ENCODE peak calls at places on chromosomes 7 and 10, in five cellular contexts. V is HepG2, E is A549, B is K562, A is H1. D is an unnamed sample.

GRCh38 chr7:130444230-130444629 is 3.4 kb upstream of the CEP41 start:
- DNase-seq in A (no peak), E (no peak), V (no peak), B (no peak), D (peak; percentile 63)

GRCh38 chr10:100819424-100819823 is 74.0 kb downstream of the PAX2 start:
- DNase-seq in B (no peak), A (no peak), V (no peak), E (no peak), D (no peak)

GRCh38 chr7:7795736-7796135 is 77.3 kb upstream of the RPA3 start:
- DNase-seq in B (no peak), V (peak; percentile 9), E (peak; percentile 9), A (no peak), D (peak; percentile 79)

GRCh38 chr7:140638311-140638791 is 2.3 kb downstream of the DENND2A start:
- DNase-seq in A (no peak), V (no peak), E (no peak), B (no peak), D (peak; percentile 82)

GRCh38 chr7:95470452-95470851 is 15.3 kb upstream of the ASB4 start:
- DNase-seq in A (no peak), E (peak; percentile 41), B (peak; percentile 14), V (peak; percentile 82), D (peak; percentile 16)

GRCh38 chr10:36114913-36115312 is 472.8 kb upstream of the FZD8 start:
- DNase-seq in E (no peak), V (no peak), A (no peak), B (no peak), D (peak; percentile 84)

GRCh38 chr10:89954787-89955566 is 253.6 kb downstream of the KIF20B start:
- DNase-seq in B (no peak), A (no peak), E (no peak), V (no peak), D (no peak)

GRCh38 chr10:103859161-103860141 is 4.1 kb upstream of the SH3PXD2A start:
- DNase-seq in E (peak; percentile 69), B (peak; percentile 49), V (peak; percentile 72), A (peak; percentile 46), D (peak; percentile 74)

GRCh38 chr10:110241841-110242240 is 34.4 kb downstream of the MXI1 start:
- DNase-seq in B (no peak), A (no peak), V (no peak), E (no peak), D (no peak)

GRCh38 chr10:18400201-18400910 is 251.0 kb downstream of the NSUN6 start:
- DNase-seq in A (no peak), B (peak; percentile 11), V (peak; percentile 5), E (no peak), D (peak; percentile 3)

GRCh38 chr10:5552376-5553321 is 27.9 kb downstream of the CALML3 start:
- DNase-seq in V (no peak), E (no peak), B (no peak), A (no peak), D (no peak)

GRCh38 chr10:5549462-5550249 is 24.9 kb downstream of the CALML3 start:
- DNase-seq in A (no peak), B (no peak), V (no peak), E (no peak), D (no peak)

GRCh38 chr10:5550250-5550545 is 25.4 kb downstream of the CALML3 start:
- DNase-seq in A (no peak), E (no peak), V (no peak), B (no peak), D (no peak)

GRCh38 chr10:5551531-5552375 is 27.0 kb downstream of the CALML3 start:
- DNase-seq in V (no peak), B (peak; percentile 67), E (no peak), A (no peak), D (peak; percentile 47)

GRCh38 chr10:5550621-5551530 is 26.1 kb downstream of the CALML3 start:
- DNase-seq in A (no peak), V (no peak), E (no peak), B (no peak), D (peak; percentile 53)
- TF ChIP-seq MAFK in A (no peak), V (no peak), E (no peak), B (no peak), D (no peak)

DNA sequence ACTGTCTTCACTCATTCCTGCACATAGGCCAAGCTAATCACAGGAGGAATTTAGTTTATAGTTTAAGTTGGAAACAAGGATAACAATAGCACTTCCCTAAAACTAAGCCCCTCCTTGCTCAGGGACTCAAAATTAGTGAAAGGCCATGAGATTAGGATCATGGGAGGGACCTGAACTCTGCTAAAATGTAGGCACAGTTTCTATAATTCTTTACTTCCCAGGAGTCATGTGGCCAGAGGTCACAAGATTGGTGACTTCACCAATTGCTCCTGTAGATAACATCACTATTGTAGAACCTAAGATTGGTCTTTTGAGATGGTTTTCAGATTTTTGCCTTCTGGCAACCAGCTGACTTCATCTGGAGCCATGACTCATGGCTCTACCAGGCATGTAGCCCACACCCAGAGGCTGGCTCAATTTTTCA is 14.8 kb upstream of the UPP1 start:
- DNase-seq in V (no peak), A (no peak), B (no peak), E (no peak), D (peak; percentile 32)
- TF ChIP-seq MAFK in V (no peak), A (no peak), B (no peak), E (no peak), D (no peak)

GRCh38 chr10:10661176-10661575 is 356.5 kb upstream of the CELF2 start:
- DNase-seq in E (no peak), V (no peak), B (no peak), A (no peak), D (peak; percentile 81)
- TF ChIP-seq MAFK in E (no peak), V (no peak), B (no peak), A (no peak), D (peak; percentile 45)

DNA sequence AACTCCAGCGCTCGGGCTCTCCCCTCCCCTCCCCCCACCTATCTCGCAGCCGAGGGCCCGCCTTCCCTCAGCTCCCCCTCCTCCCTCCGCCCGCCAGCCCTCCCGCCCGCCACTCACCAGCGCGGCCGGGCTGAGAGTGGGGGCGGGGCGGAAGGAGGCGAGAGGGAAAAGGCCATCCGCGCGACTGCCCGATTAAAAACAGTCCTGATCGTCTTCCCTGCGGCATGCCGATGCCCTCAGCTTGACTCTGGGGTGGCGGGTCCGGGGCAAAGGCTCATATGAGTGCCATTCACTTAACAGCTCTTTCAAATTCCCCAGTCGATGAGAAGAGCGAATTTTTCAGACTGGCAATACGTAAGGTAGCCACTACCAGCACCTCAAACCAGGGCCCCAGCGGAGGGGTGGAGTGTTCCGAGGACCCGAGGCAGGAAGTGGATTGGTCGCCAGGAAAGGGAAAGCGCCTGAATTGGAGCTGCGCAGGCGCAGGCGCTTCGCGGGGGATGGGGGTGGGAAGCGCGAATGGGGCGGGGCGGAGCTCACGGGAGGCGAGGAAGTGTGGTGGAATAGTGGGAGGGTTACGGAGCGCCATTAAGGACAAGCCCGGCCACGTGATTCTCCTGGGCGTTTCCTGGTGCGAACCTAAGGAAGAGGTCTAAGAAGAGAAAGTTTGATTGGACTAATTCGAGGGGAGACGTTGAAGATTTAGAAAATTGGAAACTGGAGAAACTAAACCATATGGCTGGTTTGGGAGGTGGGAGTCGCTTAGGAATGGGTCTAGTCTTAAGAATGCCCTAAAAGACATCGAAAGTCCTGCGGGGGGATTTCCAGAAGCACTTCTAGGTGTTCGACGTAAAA is at the start of gene UPF2:
- DNase-seq in A (peak; percentile 97), B (peak; percentile 99), E (peak; percentile 98), V (peak; percentile 96), D (peak; percentile 98)
- TF ChIP-seq MAFK in A (no peak), B (no peak), E (no peak), V (no peak), D (no peak)

GRCh38 chr10:80473692-80474596 is 19.8 kb downstream of the TSPAN14 start:
- DNase-seq in A (no peak), V (no peak), E (no peak), B (no peak), D (peak; percentile 34)

GRCh38 chr10:80472234-80473095 is 18.4 kb downstream of the TSPAN14 start:
- DNase-seq in E (no peak), B (no peak), V (no peak), A (no peak), D (peak; percentile 85)

GRCh38 chr10:80473096-80473657 is 19.1 kb downstream of the TSPAN14 start:
- DNase-seq in V (no peak), E (no peak), A (no peak), B (no peak), D (no peak)

GRCh38 chr10:80474920-80475319 is 20.8 kb downstream of the TSPAN14 start:
- DNase-seq in B (no peak), V (no peak), E (no peak), A (no peak), D (no peak)

GRCh38 chr10:80474597-80474910 is 20.4 kb downstream of the TSPAN14 start:
- DNase-seq in B (no peak), A (no peak), V (no peak), E (no peak), D (no peak)
- TF ChIP-seq MAFK in B (no peak), A (no peak), V (no peak), E (no peak), D (no peak)

DNA sequence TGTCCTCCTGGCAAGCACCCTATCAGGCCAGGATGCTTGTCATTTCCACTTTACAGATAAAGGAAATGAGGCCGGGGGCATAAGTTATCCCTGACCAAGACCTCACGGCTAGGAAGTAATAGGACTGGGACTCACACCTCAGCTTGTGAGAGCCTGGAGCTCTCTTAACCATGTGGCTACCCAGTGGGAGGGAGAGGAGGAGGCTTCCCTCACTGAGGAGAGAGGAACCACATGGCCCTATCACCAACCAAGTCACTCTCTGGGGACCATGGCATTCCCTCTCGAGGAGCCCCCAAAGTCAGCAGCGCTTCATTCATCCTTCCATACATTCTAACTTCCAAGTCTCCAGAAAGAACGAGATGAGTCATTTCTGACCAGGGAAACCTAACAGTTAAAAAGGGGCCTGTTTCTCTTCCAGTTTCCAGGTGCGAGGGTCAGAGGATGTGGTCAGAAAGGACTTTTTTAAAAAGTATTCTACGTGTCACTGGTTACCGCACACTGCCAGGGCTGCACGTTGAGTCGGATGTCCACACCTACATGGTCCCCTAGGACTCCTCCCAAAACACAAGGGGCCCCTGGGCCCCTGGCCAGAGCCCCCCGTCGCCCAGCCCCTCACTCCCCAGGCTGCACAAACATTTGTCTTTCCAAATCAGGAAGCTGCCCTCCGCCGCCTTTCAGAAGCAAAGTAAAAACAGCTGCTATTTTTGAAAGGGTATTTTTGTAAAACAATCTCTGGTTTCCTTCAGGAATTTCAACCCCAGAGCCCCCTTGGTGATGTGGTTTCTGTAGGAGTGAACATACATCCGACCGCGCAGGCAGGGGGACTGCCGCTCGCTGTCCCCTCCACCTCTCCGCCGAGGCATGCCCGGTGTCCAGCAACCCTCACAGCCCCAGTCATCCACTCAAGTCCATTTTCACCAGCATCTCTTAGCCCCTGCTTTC is 128.2 kb upstream of the CHST15 start:
- DNase-seq in B (no peak), A (no peak), E (no peak), V (no peak), D (no peak)
- TF ChIP-seq MAFK in B (no peak), A (no peak), E (no peak), V (no peak), D (no peak)

D was measured in IMR-90.